ENCODE peak calls at places on chromosomes 7 and 10, in seven cellular contexts. One of them, this sample, is unnamed.

GRCh38 chr7:27150568-27151340 is 1.6 kb downstream of the HOXA3 start:
- DNase-seq in neural progenitor cell: peak
- DNase-seq in NT2/D1: no peak
- DNase-seq in occipital lobe: no peak
- DNase-seq in skeletal muscle cell: no peak
- DNase-seq in activated CD4-positive, alpha-beta T cell treated with anti-CD3 and anti-CD28 coated beads for 36 hours: peak
- DNase-seq in naive thymus-derived CD8-positive, alpha-beta T cell: peak
- DNase-seq in this sample: no peak

GRCh38 chr7:2243483-2243840 is 1.4 kb downstream of the NUDT1 start:
- DNase-seq in occipital lobe: no peak
- DNase-seq in activated CD4-positive, alpha-beta T cell treated with anti-CD3 and anti-CD28 coated beads for 36 hours: no peak
- DNase-seq in naive thymus-derived CD8-positive, alpha-beta T cell: no peak
- DNase-seq in NT2/D1: no peak
- DNase-seq in skeletal muscle cell: no peak
- DNase-seq in neural progenitor cell: no peak
- DNase-seq in this sample: no peak

GRCh38 chr10:49562893-49563292 is 24.0 kb upstream of the ERCC6 start:
- DNase-seq in neural progenitor cell: no peak
- DNase-seq in activated CD4-positive, alpha-beta T cell treated with anti-CD3 and anti-CD28 coated beads for 36 hours: no peak
- DNase-seq in skeletal muscle cell: no peak
- DNase-seq in naive thymus-derived CD8-positive, alpha-beta T cell: no peak
- DNase-seq in occipital lobe: no peak
- DNase-seq in NT2/D1: no peak
- DNase-seq in this sample: no peak

GRCh38 chr10:13672505-13672904 is 85.7 kb downstream of the PRPF18 start:
- DNase-seq in activated CD4-positive, alpha-beta T cell treated with anti-CD3 and anti-CD28 coated beads for 36 hours: no peak
- DNase-seq in NT2/D1: no peak
- DNase-seq in neural progenitor cell: peak
- DNase-seq in naive thymus-derived CD8-positive, alpha-beta T cell: no peak
- DNase-seq in skeletal muscle cell: no peak
- DNase-seq in occipital lobe: no peak
- DNase-seq in this sample: no peak

GRCh38 chr10:126094537-126094936 is 198.2 kb downstream of the FANK1 start:
- DNase-seq in naive thymus-derived CD8-positive, alpha-beta T cell: no peak
- DNase-seq in NT2/D1: no peak
- DNase-seq in activated CD4-positive, alpha-beta T cell treated with anti-CD3 and anti-CD28 coated beads for 36 hours: no peak
- DNase-seq in occipital lobe: no peak
- DNase-seq in skeletal muscle cell: no peak
- DNase-seq in neural progenitor cell: no peak
- DNase-seq in this sample: no peak

GRCh38 chr10:61024801-61025201 is 80.8 kb upstream of the RHOBTB1 start:
- DNase-seq in NT2/D1: no peak
- DNase-seq in occipital lobe: no peak
- DNase-seq in skeletal muscle cell: no peak
- DNase-seq in naive thymus-derived CD8-positive, alpha-beta T cell: no peak
- DNase-seq in neural progenitor cell: peak
- DNase-seq in activated CD4-positive, alpha-beta T cell treated with anti-CD3 and anti-CD28 coated beads for 36 hours: peak
- DNase-seq in this sample: no peak

GRCh38 chr7:130008941-130009847 is 42.0 kb downstream of the ZC3HC1 start:
- DNase-seq in activated CD4-positive, alpha-beta T cell treated with anti-CD3 and anti-CD28 coated beads for 36 hours: no peak
- DNase-seq in skeletal muscle cell: no peak
- DNase-seq in naive thymus-derived CD8-positive, alpha-beta T cell: no peak
- DNase-seq in NT2/D1: no peak
- DNase-seq in occipital lobe: no peak
- DNase-seq in neural progenitor cell: no peak
- DNase-seq in this sample: peak

GRCh38 chr7:70285176-70285575 is 686.9 kb downstream of the AUTS2 start:
- DNase-seq in activated CD4-positive, alpha-beta T cell treated with anti-CD3 and anti-CD28 coated beads for 36 hours: no peak
- DNase-seq in occipital lobe: no peak
- DNase-seq in NT2/D1: no peak
- DNase-seq in skeletal muscle cell: no peak
- DNase-seq in naive thymus-derived CD8-positive, alpha-beta T cell: no peak
- DNase-seq in neural progenitor cell: no peak
- DNase-seq in this sample: no peak

GRCh38 chr7:52500796-52501195 is 534.6 kb upstream of the POM121L12 start:
- DNase-seq in skeletal muscle cell: no peak
- DNase-seq in activated CD4-positive, alpha-beta T cell treated with anti-CD3 and anti-CD28 coated beads for 36 hours: no peak
- DNase-seq in neural progenitor cell: no peak
- DNase-seq in NT2/D1: peak
- DNase-seq in occipital lobe: no peak
- DNase-seq in naive thymus-derived CD8-positive, alpha-beta T cell: no peak
- DNase-seq in this sample: peak

GRCh38 chr10:123655763-123656162 is 10.4 kb upstream of the GPR26 start:
- DNase-seq in occipital lobe: no peak
- DNase-seq in activated CD4-positive, alpha-beta T cell treated with anti-CD3 and anti-CD28 coated beads for 36 hours: no peak
- DNase-seq in NT2/D1: peak
- DNase-seq in neural progenitor cell: peak
- DNase-seq in naive thymus-derived CD8-positive, alpha-beta T cell: no peak
- DNase-seq in skeletal muscle cell: no peak
- DNase-seq in this sample: no peak

This sample was measured in keratinocyte.